ENCODE peak calls at places on chromosomes 1 and 21, in four cellular contexts. D is stimulated activated CD4-positive, alpha-beta T cell treated with anti-CD3 and anti-CD28 coated beads, Interleukin-2, amount 100 ng/mL, for 24 hours; Y is IMR-90; P is activated CD4-positive, CD25-positive, alpha-beta regulatory T cell. C is an unnamed sample.
A peak's percentile ranks its signal among the peaks of the same experiment; 100 is the strongest.

GRCh38 chr1:32240140-32240951 is 6.7 kb upstream of the FAM167B start:
- DNase-seq in D (peak; percentile 61), Y (peak; percentile 39), P (no peak), C (peak; percentile 34)

GRCh38 chr1:211546543-211546942 is 32.4 kb downstream of the SLC30A1 start:
- DNase-seq in D (no peak), Y (no peak), P (no peak), C (no peak)

GRCh38 chr1:44405041-44405803 is at the start of gene RNF220:
- DNase-seq in D (peak; percentile 60), Y (peak; percentile 52), P (no peak), C (peak; percentile 54)

GRCh38 chr1:51241119-51241518 is 5.0 kb downstream of the RNF11 start:
- DNase-seq in D (no peak), Y (no peak), P (no peak), C (no peak)

GRCh38 chr1:229341811-229342304 is 989 bp downstream of the CCSAP start:
- DNase-seq in D (no peak), Y (peak; percentile 24), P (no peak), C (no peak)

GRCh38 chr1:150466964-150467363 is 20.3 kb upstream of the TARS2 start:
- DNase-seq in D (no peak), Y (no peak), P (no peak), C (no peak)

GRCh38 chr1:200428482-200429205 is 18.8 kb upstream of the ZNF281 start:
- DNase-seq in D (no peak), Y (peak; percentile 68), P (no peak), C (peak; percentile 39)

GRCh38 chr1:11321656-11322491 is 48.9 kb downstream of the UBIAD1 start:
- DNase-seq in D (no peak), Y (no peak), P (no peak), C (no peak)

GRCh38 chr1:201017828-201018163 is 5.7 kb downstream of the KIF21B start:
- DNase-seq in D (no peak), Y (no peak), P (no peak), C (no peak)

GRCh38 chr1:214791961-214792360 is 189.0 kb downstream of the CENPF start:
- DNase-seq in D (no peak), Y (peak; percentile 50), P (no peak), C (peak; percentile 21)

GRCh38 chr1:98325646-98326441 is 335.7 kb upstream of the SNX7 start:
- DNase-seq in D (no peak), Y (peak; percentile 86), P (no peak), C (peak; percentile 95)

GRCh38 chr1:234125283-234125682 is 220.8 kb downstream of the SLC35F3 start:
- DNase-seq in D (peak; percentile 55), Y (peak; percentile 44), P (no peak), C (no peak)

GRCh38 chr1:91997607-91998195 is 32.1 kb upstream of the EPHX4 start:
- DNase-seq in D (peak; percentile 23), Y (peak; percentile 68), P (no peak), C (peak; percentile 51)

GRCh38 chr1:218259800-218260199 is 25.3 kb upstream of the RRP15 start:
- DNase-seq in D (no peak), Y (no peak), P (no peak), C (no peak)

GRCh38 chr1:171913385-171913784 is 72.1 kb downstream of the DNM3 start:
- DNase-seq in D (no peak), Y (no peak), P (no peak), C (no peak)

GRCh38 chr21:35284199-35284598 is 235.1 kb upstream of the RUNX1 start:
- DNase-seq in D (no peak), Y (no peak), P (no peak), C (no peak)

GRCh38 chr1:34825455-34826081 is 32.8 kb downstream of the GJA4 start:
- DNase-seq in D (no peak), Y (no peak), P (no peak), C (no peak)

GRCh38 chr21:44462834-44463200 is 7.5 kb downstream of the LRRC3 start:
- DNase-seq in D (no peak), Y (no peak), P (no peak), C (no peak)

GRCh38 chr1:194273660-194274059 is 1087.2 kb upstream of the B3GALT2 start:
- DNase-seq in D (no peak), Y (no peak), P (no peak), C (no peak)

GRCh38 chr21:44958471-44959191 is 18.8 kb downstream of the SLX9 start:
- DNase-seq in D (no peak), Y (peak; percentile 67), P (no peak), C (no peak)

GRCh38 chr1:160112370-160112769 is 3.2 kb upstream of the ATP1A2 start:
- DNase-seq in D (no peak), Y (no peak), P (no peak), C (no peak)

GRCh38 chr1:84506729-84507453 is 510 bp upstream of the GNG5 start:
- DNase-seq in D (no peak), Y (no peak), P (no peak), C (no peak)